ENCODE peak calls at places on chromosomes 1 and 21, in five cellular contexts. Y, O, A, G and P are unnamed samples.

GRCh38 chr1:26553942-26554682 is 24.6 kb downstream of the RPS6KA1 start:
- DNase-seq in A (no peak), O (no peak), Y (no peak), G (no peak), P (no peak)

GRCh38 chr1:59354754-59355337 is 58.0 kb downstream of the FGGY start:
- DNase-seq in A (no peak), Y (no peak), O (no peak), G (no peak), P (no peak)

GRCh38 chr21:34790834-34791233 is 122.0 kb downstream of the CLIC6 start:
- DNase-seq in A (no peak), G (no peak), O (no peak), Y (no peak), P (no peak)

GRCh38 chr1:48673725-48674124 is 103.0 kb downstream of the BEND5 start:
- DNase-seq in Y (peak; percentile 16), A (peak; percentile 63), O (no peak), G (no peak), P (no peak)

GRCh38 chr21:33024278-33025103 is 1.2 kb upstream of the OLIG2 start:
- DNase-seq in Y (no peak), A (peak; percentile 36), O (no peak), G (no peak), P (no peak)

GRCh38 chr1:220336391-220337065 is 64.3 kb upstream of the RAB3GAP2 start:
- DNase-seq in A (no peak), G (no peak), O (no peak), Y (no peak), P (no peak)

GRCh38 chr1:110565565-110565964 is 40.6 kb downstream of the KCNA2 start:
- DNase-seq in Y (no peak), A (peak; percentile 10), O (no peak), G (no peak), P (no peak)

GRCh38 chr1:5620997-5621396 is 371.2 kb downstream of the NPHP4 start:
- DNase-seq in G (no peak), A (peak; percentile 76), Y (peak; percentile 15), O (no peak), P (no peak)

GRCh38 chr1:223142269-223142668 is 779 bp downstream of the TLR5 start:
- DNase-seq in A (no peak), Y (no peak), O (no peak), G (no peak), P (no peak)

GRCh38 chr21:14609274-14609673 is 63.2 kb upstream of the SAMSN1 start:
- DNase-seq in A (no peak), G (no peak), O (no peak), Y (no peak), P (no peak)

GRCh38 chr21:45365186-45365607 is 39.8 kb upstream of the COL18A1 start:
- DNase-seq in Y (no peak), A (no peak), G (no peak), O (no peak), P (no peak)

GRCh38 chr1:226051356-226051755 is 11.2 kb upstream of the H3-3A start:
- DNase-seq in G (no peak), O (no peak), Y (no peak), A (no peak), P (no peak)

GRCh38 chr1:20447794-20448193 is 38.2 kb downstream of the CAMK2N1 start:
- DNase-seq in O (no peak), A (no peak), G (no peak), Y (no peak), P (no peak)

GRCh38 chr1:89259283-89259971 is 13.2 kb downstream of the GBP5 start:
- DNase-seq in O (no peak), Y (no peak), A (no peak), G (peak; percentile 35), P (no peak)

GRCh38 chr1:79128726-79129125 is 122.2 kb upstream of the ADGRL4 start:
- DNase-seq in A (no peak), Y (no peak), G (no peak), O (no peak), P (no peak)

GRCh38 chr1:43951021-43951985 is 4.6 kb downstream of the IPO13 start:
- DNase-seq in O (no peak), G (no peak), Y (no peak), A (no peak), P (no peak)

GRCh38 chr1:94614980-94615379 is 73.4 kb upstream of the F3 start:
- DNase-seq in Y (no peak), O (no peak), G (no peak), A (no peak), P (no peak)

GRCh38 chr21:22892757-22893156 is 1894.5 kb downstream of the NCAM2 start:
- DNase-seq in G (no peak), A (no peak), Y (no peak), O (no peak), P (no peak)

GRCh38 chr1:82279241-82279640 is 478.5 kb downstream of the ADGRL2 start:
- DNase-seq in Y (no peak), O (no peak), G (no peak), A (no peak), P (no peak)

GRCh38 chr1:161481624-161482392 is 23.4 kb upstream of the FCGR2A start:
- DNase-seq in A (no peak), O (peak; percentile 53), G (no peak), Y (no peak), P (no peak)

GRCh38 chr1:234114648-234115307 is 210.3 kb downstream of the SLC35F3 start:
- DNase-seq in O (no peak), G (no peak), A (peak; percentile 75), Y (peak; percentile 21), P (no peak)

GRCh38 chr1:44881011-44881632 is 38.1 kb upstream of the PTCH2 start:
- DNase-seq in G (no peak), A (no peak), Y (no peak), O (no peak), P (no peak)

GRCh38 chr21:33300701-33301631 is 23.8 kb upstream of the IFNAR1 start:
- DNase-seq in Y (no peak), O (peak; percentile 24), A (no peak), G (no peak), P (no peak)

GRCh38 chr1:52913537-52913936 is 8.0 kb downstream of the ECHDC2 start:
- DNase-seq in O (no peak), Y (no peak), G (no peak), A (peak; percentile 68), P (no peak)

GRCh38 chr1:116878804-116879477 is 30.8 kb upstream of the PTGFRN start:
- DNase-seq in A (peak; percentile 64), G (no peak), Y (peak; percentile 18), O (no peak), P (peak; percentile 14)

GRCh38 chr1:33661791-33662190 is 189.3 kb downstream of the ZSCAN20 start:
- DNase-seq in Y (no peak), O (no peak), G (no peak), A (no peak), P (no peak)

GRCh38 chr1:186440584-186440983 is 20.3 kb downstream of the PDC start:
- DNase-seq in A (no peak), Y (no peak), O (no peak), G (no peak), P (no peak)

GRCh38 chr1:206506803-206507394 is 432 bp upstream of the RASSF5 start:
- DNase-seq in Y (no peak), O (peak; percentile 80), G (peak; percentile 4), A (peak; percentile 45), P (no peak)

GRCh38 chr1:52436817-52437216 is 32.4 kb downstream of the PRPF38A start:
- DNase-seq in G (no peak), O (no peak), A (no peak), Y (no peak), P (no peak)

GRCh38 chr1:160726114-160726497 is 12.9 kb upstream of the SLAMF7 start:
- DNase-seq in G (no peak), O (no peak), A (no peak), Y (no peak), P (no peak)

GRCh38 chr21:31665397-31665796 is 5.9 kb downstream of the SOD1 start:
- DNase-seq in G (no peak), Y (no peak), O (no peak), A (no peak), P (no peak)

GRCh38 chr1:99465176-99465900 is 180.6 kb upstream of the PALMD start:
- DNase-seq in A (no peak), O (no peak), Y (no peak), G (no peak), P (peak; percentile 35)
- H3K27ac ChIP-seq in A (no peak overlapping the region), O (no peak overlapping the region), Y (no peak overlapping the region), G (no peak overlapping the region), P (peak overlapping the region; percentile 1)

GRCh38 chr1:151714820-151715725 is 1.5 kb downstream of the CELF3 start:
- DNase-seq in Y (no peak), A (no peak), O (no peak), G (no peak), P (no peak)

GRCh38 chr1:151711940-151712339 is 4.7 kb downstream of the CELF3 start:
- DNase-seq in G (no peak), Y (no peak), O (no peak), A (no peak), P (no peak)

GRCh38 chr1:151713044-151713443 is 3.6 kb downstream of the CELF3 start:
- DNase-seq in Y (no peak), G (no peak), A (no peak), O (no peak), P (no peak)

GRCh38 chr1:151715726-151716404 is 738 bp downstream of the CELF3 start:
- DNase-seq in G (no peak), A (peak; percentile 80), O (no peak), Y (no peak), P (no peak)

GRCh38 chr1:151713874-151714273 is 2.7 kb downstream of the CELF3 start:
- DNase-seq in Y (no peak), G (no peak), O (no peak), A (no peak), P (no peak)
- H3K4me3 ChIP-seq in Y (no peak overlapping the region), G (no peak overlapping the region), O (no peak overlapping the region), A (no peak overlapping the region), P (no peak overlapping the region)

GRCh38 chr1:67817319-67817718 is 15.9 kb downstream of the GNG12 start:
- DNase-seq in O (no peak), A (no peak), G (no peak), Y (no peak), P (no peak)

GRCh38 chr1:67818725-67819301 is 14.5 kb downstream of the GNG12 start:
- DNase-seq in O (no peak), A (no peak), G (no peak), Y (no peak), P (no peak)

GRCh38 chr1:67816506-67816905 is 16.8 kb downstream of the GNG12 start:
- DNase-seq in G (no peak), O (no peak), Y (no peak), A (no peak), P (no peak)

GRCh38 chr1:67816096-67816493 is 17.2 kb downstream of the GNG12 start:
- DNase-seq in Y (no peak), G (no peak), O (no peak), A (no peak), P (no peak)

GRCh38 chr1:67818162-67818561 is 15.1 kb downstream of the GNG12 start:
- DNase-seq in G (no peak), Y (no peak), O (no peak), A (no peak), P (no peak)
- H3K4me1 ChIP-seq in G (no peaks in the 10 kb centered on the region), Y (peaks cover 3% of the 10 kb centered on the region), O (peaks cover 18% of the 10 kb centered on the region), A (peaks cover 9% of the 10 kb centered on the region), P (peaks cover 32% of the 10 kb centered on the region)

DNA sequence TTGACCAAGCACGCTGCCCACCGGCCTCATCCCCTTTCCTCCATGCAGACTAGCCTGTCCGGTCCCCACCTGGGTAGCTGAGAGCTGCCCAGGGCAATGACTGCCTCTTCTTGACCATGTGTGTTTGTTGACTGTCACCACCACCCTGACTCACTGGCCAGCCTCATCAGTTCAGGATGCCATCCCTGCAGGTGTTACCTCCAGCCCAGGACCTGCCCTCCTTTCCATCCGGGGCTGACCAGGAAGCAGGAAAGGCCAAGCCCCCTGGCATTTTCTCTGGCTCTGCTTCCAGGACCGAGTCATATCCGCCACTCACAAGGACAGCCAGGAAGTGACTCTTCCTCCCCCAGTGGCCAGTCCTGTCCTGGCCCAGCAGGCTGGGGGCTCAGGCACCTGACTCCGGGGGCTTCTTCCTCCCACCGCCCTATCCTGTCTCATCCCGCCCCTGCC is 17.1 kb downstream of the EPHA2 start:
- DNase-seq in O (no peak), A (no peak), G (no peak), Y (no peak), P (no peak)
- H3K27ac ChIP-seq in O (no peak overlapping the region), A (no peak overlapping the region), G (no peak overlapping the region), Y (peak overlapping the region; percentile 100), P (peak overlapping the region; percentile 57)